ENCODE peak calls at places on chromosome 13, in nine cellular contexts. U is AG10803, F is Caco-2, N is Peyer's patch, M is psoas muscle, D is fibroblast of pulmonary artery, W is AG04450, Z is choroid plexus epithelial cell, V is mesenchymal stem cell. Y is an unnamed sample.

GRCh38 chr13:110149036-110149435 is 157.9 kb downstream of the COL4A1 start:
- DNase-seq in U (no peak), F (no peak), N (no peak), M (no peak), D (no peak), W (no peak), Z (peak), V (no peak), Y (no peak)

GRCh38 chr13:94858856-94859811 is 146.8 kb upstream of the SOX21 start:
- DNase-seq in U (peak), F (no peak), N (no peak), M (peak), D (peak), W (no peak), Z (peak), V (peak), Y (peak)

GRCh38 chr13:101289764-101290163 is 126.5 kb downstream of the NALCN start:
- DNase-seq in U (peak), F (peak), N (no peak), M (no peak), D (peak), W (peak), Z (peak), V (peak), Y (no peak)

GRCh38 chr13:98252931-98253470 is 75.9 kb upstream of the RNF113B start:
- DNase-seq in U (peak), F (peak), N (no peak), M (no peak), D (peak), W (no peak), Z (peak), V (peak), Y (peak)

GRCh38 chr13:112732679-112733078 is 42.8 kb downstream of the ATP11A start:
- DNase-seq in U (no peak), F (no peak), N (no peak), M (no peak), D (no peak), W (no peak), Z (no peak), V (no peak), Y (no peak)

GRCh38 chr13:77475345-77476084 is 60.0 kb upstream of the SCEL start:
- DNase-seq in U (no peak), F (no peak), N (no peak), M (no peak), D (no peak), W (no peak), Z (no peak), V (no peak), Y (no peak)

GRCh38 chr13:51928231-51928630 is 66.5 kb downstream of the CCDC70 start:
- DNase-seq in U (no peak), F (no peak), N (no peak), M (no peak), D (no peak), W (no peak), Z (no peak), V (no peak), Y (no peak)

GRCh38 chr13:91904597-91904996 is 506.2 kb downstream of the GPC5 start:
- DNase-seq in U (no peak), F (no peak), N (no peak), M (no peak), D (peak), W (no peak), Z (peak), V (peak), Y (no peak)

GRCh38 chr13:85693889-85694511 is 105.2 kb downstream of the SLITRK6 start:
- DNase-seq in U (no peak), F (no peak), N (no peak), M (no peak), D (no peak), W (no peak), Z (peak), V (peak), Y (peak)

GRCh38 chr13:110301083-110301482 is 5.9 kb downstream of the COL4A1 start:
- DNase-seq in U (no peak), F (no peak), N (no peak), M (no peak), D (no peak), W (no peak), Z (no peak), V (no peak), Y (no peak)

GRCh38 chr13:109043561-109044075 is 414.2 kb downstream of the MYO16 start:
- DNase-seq in U (no peak), F (no peak), N (no peak), M (no peak), D (no peak), W (no peak), Z (no peak), V (no peak), Y (no peak)

GRCh38 chr13:74230984-74231443 is 96.8 kb upstream of the KLF12 start:
- DNase-seq in U (no peak), F (no peak), N (no peak), M (no peak), D (no peak), W (no peak), Z (no peak), V (no peak), Y (no peak)

GRCh38 chr13:26964278-26965057 is 203.9 kb upstream of the GPR12 start:
- DNase-seq in U (no peak), F (no peak), N (no peak), M (no peak), D (peak), W (no peak), Z (peak), V (peak), Y (no peak)

GRCh38 chr13:33185853-33186252 is 99.7 kb downstream of the STARD13 start:
- DNase-seq in U (no peak), F (no peak), N (no peak), M (no peak), D (no peak), W (no peak), Z (peak), V (peak), Y (no peak)

GRCh38 chr13:83215627-83216026 is 666.6 kb downstream of the SLITRK1 start:
- DNase-seq in U (peak), F (no peak), N (no peak), M (no peak), D (peak), W (peak), Z (peak), V (peak), Y (peak)

GRCh38 chr13:46100191-46100877 is 4.5 kb downstream of the CPB2 start:
- DNase-seq in U (no peak), F (no peak), N (no peak), M (no peak), D (peak), W (no peak), Z (peak), V (peak), Y (no peak)

GRCh38 chr13:99991806-99992242 is 10.2 kb downstream of the ZIC2 start:
- DNase-seq in U (no peak), F (no peak), N (no peak), M (no peak), D (no peak), W (no peak), Z (peak), V (no peak), Y (no peak)

GRCh38 chr13:108859202-108860012 is 230.0 kb downstream of the MYO16 start:
- DNase-seq in U (peak), F (peak), N (no peak), M (no peak), D (peak), W (peak), Z (peak), V (peak), Y (peak)

DNA sequence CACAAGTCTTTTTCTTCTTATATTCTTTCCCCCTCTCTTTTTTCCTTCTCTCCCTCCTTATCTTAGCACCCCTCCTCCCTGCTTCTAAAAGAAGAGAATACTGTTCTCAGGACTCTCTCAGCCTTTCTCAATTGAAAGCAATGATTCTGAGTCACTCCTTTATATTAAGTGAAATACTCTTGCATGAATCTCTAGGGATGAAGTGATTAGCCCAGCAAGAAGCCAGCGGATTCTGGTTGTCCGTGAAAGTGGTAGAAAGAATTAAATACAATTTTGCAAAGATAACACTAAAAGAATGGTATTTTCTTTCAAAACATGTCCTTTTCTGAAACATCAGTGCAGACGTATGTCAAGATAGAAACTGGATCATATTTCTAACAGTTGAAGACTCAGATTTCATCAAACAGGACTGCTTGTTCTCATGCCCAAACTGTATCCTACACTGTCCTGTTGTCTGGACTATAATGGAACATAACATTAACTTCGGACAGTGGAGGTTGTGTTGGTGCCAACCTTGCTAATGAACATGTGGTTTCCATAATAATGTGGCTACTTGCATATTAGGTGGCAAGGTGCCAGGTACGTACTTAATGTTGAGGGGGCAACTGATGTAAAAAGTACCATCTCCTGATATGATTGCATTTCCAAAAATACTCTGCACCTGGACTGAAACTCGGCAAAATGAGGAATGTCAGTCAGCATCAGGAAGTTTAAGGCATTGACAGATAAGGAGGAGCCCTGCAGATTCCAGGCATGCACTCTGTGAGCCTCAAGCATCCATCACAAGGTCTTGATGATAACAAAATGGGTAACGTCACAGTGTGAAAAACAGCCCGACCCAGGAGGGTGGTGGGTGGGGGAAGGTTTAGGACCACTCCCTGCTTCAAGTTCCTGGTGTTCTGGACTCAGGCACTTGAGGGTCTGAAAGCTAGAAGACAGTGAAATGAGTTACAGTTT is 357.2 kb downstream of the DLEU7 start:
- DNase-seq in U (peak), F (no peak), N (no peak), M (no peak), D (peak), W (no peak), Z (peak), V (no peak), Y (peak)
- H3K4me3 ChIP-seq in U (no peak), F (no peak), N (no peak), M (peak), D (no peak), W (no peak), Z (no peak), V (peak), Y (no peak)

GRCh38 chr13:96223231-96223630 is 133.3 kb downstream of the HS6ST3 start:
- DNase-seq in U (no peak), F (no peak), N (no peak), M (peak), D (no peak), W (no peak), Z (no peak), V (no peak), Y (no peak)

GRCh38 chr13:96216543-96216942 is 126.6 kb downstream of the HS6ST3 start:
- DNase-seq in U (no peak), F (no peak), N (no peak), M (no peak), D (no peak), W (no peak), Z (no peak), V (no peak), Y (no peak)

GRCh38 chr13:96214804-96215445 is 125.0 kb downstream of the HS6ST3 start:
- DNase-seq in U (no peak), F (no peak), N (no peak), M (no peak), D (peak), W (no peak), Z (no peak), V (no peak), Y (no peak)

DNA sequence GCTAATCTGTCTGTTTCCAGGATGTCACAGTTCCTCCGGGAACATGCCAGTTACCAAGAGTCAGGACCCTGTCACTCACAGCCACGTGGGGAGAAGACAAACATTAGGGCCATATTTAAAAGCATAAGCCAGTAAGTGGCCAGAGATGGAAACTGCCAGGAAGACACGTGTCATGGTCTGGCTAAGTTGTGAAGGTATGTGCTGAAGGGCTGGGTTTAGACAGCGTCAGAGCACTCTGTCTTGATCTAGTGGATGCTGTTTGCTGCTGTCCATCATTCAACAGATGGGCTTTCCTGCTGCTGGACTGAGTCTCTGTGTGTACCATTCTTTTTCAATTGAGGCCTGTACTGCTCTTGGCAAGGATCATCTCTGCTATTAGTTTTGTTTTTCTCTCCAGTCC is 128.6 kb downstream of the HS6ST3 start:
- DNase-seq in U (no peak), F (no peak), N (no peak), M (no peak), D (no peak), W (no peak), Z (no peak), V (no peak), Y (no peak)
- H3K4me3 ChIP-seq in U (no peak), F (no peak), N (no peak), M (no peak), D (no peak), W (no peak), Z (no peak), V (no peak), Y (no peak)

GRCh38 chr13:20774746-20775145 is 985 bp upstream of the EEF1AKMT1 start:
- DNase-seq in U (no peak), F (no peak), N (no peak), M (no peak), D (no peak), W (no peak), Z (no peak), V (no peak), Y (no peak)
- H3K4me3 ChIP-seq in U (no peak), F (no peak), N (no peak), M (no peak), D (no peak), W (no peak), Z (no peak), V (no peak), Y (no peak)

GRCh38 chr13:50731400-50731799 is 112.1 kb downstream of the DLEU7 start:
- DNase-seq in U (peak), F (no peak), N (no peak), M (no peak), D (peak), W (no peak), Z (peak), V (peak), Y (peak)
- H3K4me3 ChIP-seq in U (no peak), F (no peak), N (no peak), M (no peak), D (no peak), W (no peak), Z (no peak), V (no peak), Y (no peak)

Y was measured in HFF-Myc.